ENCODE peak calls at places on chromosomes 12 and 14, in five cellular contexts. W is HL-60; B is GM18507; N is EL; V is activated T-helper 9 cell treated with anti-CD3 and anti-CD28 coated beads, Interleukin-2, amount 50 U/mL, for 16 hours. R is an unnamed sample.

GRCh38 chr12:116620085-116620734 is 61.0 kb downstream of the MAP1LC3B2 start:
- DNase-seq in W (no peak), B (no peak), N (no peak), V (no peak), R (no peak)

GRCh38 chr12:30041096-30041495 is 257.4 kb upstream of the TMTC1 start:
- DNase-seq in W (no peak), B (no peak), N (no peak), V (no peak), R (no peak)

GRCh38 chr14:55411426-55412389 is at the start of gene ATG14:
- DNase-seq in W (peak), B (peak), N (peak), V (peak), R (peak)

GRCh38 chr14:33110737-33111443 is 172.2 kb downstream of the NPAS3 start:
- DNase-seq in W (no peak), B (no peak), N (no peak), V (no peak), R (no peak)

GRCh38 chr14:50705026-50705593 is 37.0 kb upstream of the SAV1 start:
- DNase-seq in W (no peak), B (no peak), N (no peak), V (no peak), R (no peak)

GRCh38 chr12:122023339-122024131 is 1.9 kb downstream of the BCL7A start:
- DNase-seq in W (peak), B (no peak), N (peak), V (no peak), R (peak)

GRCh38 chr12:124695861-124696260 is 128.4 kb upstream of the NCOR2 start:
- DNase-seq in W (no peak), B (no peak), N (no peak), V (no peak), R (no peak)

GRCh38 chr14:103246089-103246488 is 87.9 kb upstream of the EIF5 start:
- DNase-seq in W (no peak), B (no peak), N (no peak), V (no peak), R (no peak)

GRCh38 chr14:102939329-102939728 is 16.9 kb downstream of the AMN start:
- DNase-seq in W (no peak), B (no peak), N (no peak), V (no peak), R (no peak)

GRCh38 chr14:90489916-90490726 is 93.3 kb downstream of the CALM1 start:
- DNase-seq in W (no peak), B (no peak), N (no peak), V (no peak), R (no peak)

GRCh38 chr14:105089746-105090492 is 24.7 kb upstream of the GPR132 start:
- DNase-seq in W (no peak), B (no peak), N (no peak), V (no peak), R (no peak)